ENCODE peak calls at places on chromosome 17, in nine cellular contexts. T, L, K, A, F, G, C, N and R are unnamed samples.
A peak's percentile ranks its signal among the peaks of the same experiment; 100 is the strongest.

GRCh38 chr17:45989759-45990158 is 9.3 kb upstream of the STH start:
- DNase-seq in A (no peak), L (no peak), T (no peak), G (no peak), C (no peak), N (no peak), K (no peak), F (no peak), R (no peak)

GRCh38 chr17:79993390-79994221 is 42.1 kb downstream of the TBC1D16 start:
- DNase-seq in F (no peak), K (no peak), C (peak; percentile 82), A (peak; percentile 16), T (peak; percentile 76), L (no peak), N (peak; percentile 94), G (peak; percentile 93), R (no peak)

GRCh38 chr17:17928422-17929386 is 43.5 kb downstream of the TOM1L2 start:
- DNase-seq in L (no peak), A (no peak), C (no peak), F (no peak), G (no peak), K (no peak), N (no peak), T (no peak), R (no peak)

GRCh38 chr17:37107406-37108083 is 158.8 kb downstream of the AATF start:
- DNase-seq in F (no peak), N (no peak), C (no peak), A (no peak), T (peak; percentile 50), L (no peak), K (no peak), G (peak; percentile 47), R (no peak)

GRCh38 chr17:18182978-18183333 is 672 bp upstream of the ALKBH5 start:
- DNase-seq in C (no peak), A (peak; percentile 40), G (no peak), N (peak; percentile 69), F (peak; percentile 64), T (no peak), L (peak; percentile 47), K (no peak), R (peak; percentile 87)

GRCh38 chr17:29973005-29973404 is 31.6 kb downstream of the EFCAB5 start:
- DNase-seq in A (no peak), F (no peak), G (no peak), L (no peak), T (no peak), N (no peak), C (no peak), K (no peak), R (no peak)

GRCh38 chr17:3978421-3979275 is 14.4 kb upstream of the ATP2A3 start:
- DNase-seq in K (no peak), T (no peak), C (no peak), F (no peak), G (peak; percentile 22), L (no peak), N (no peak), A (no peak), R (no peak)

GRCh38 chr17:142876-143784 is 5.8 kb downstream of the SCGB1C2 start:
- DNase-seq in L (no peak), G (no peak), C (no peak), N (no peak), K (no peak), T (no peak), A (no peak), F (no peak), R (no peak)

GRCh38 chr17:28407974-28408306 is 1.9 kb upstream of the SLC46A1 start:
- DNase-seq in F (no peak), G (no peak), A (no peak), K (no peak), L (no peak), N (no peak), T (no peak), C (no peak), R (no peak)

GRCh38 chr17:68539536-68540469 is 27.6 kb downstream of the PRKAR1A start:
- DNase-seq in L (no peak), F (no peak), K (peak; percentile 20), C (no peak), A (no peak), N (no peak), G (peak; percentile 53), T (peak; percentile 10), R (no peak)

GRCh38 chr17:48127371-48128051 is 19.9 kb downstream of the SNX11 start:
- DNase-seq in K (peak; percentile 66), G (no peak), C (no peak), T (no peak), A (no peak), N (peak; percentile 84), F (no peak), L (no peak), R (peak; percentile 7)

GRCh38 chr17:81576621-81577277 is 24.6 kb upstream of the FAAP100 start:
- DNase-seq in N (peak; percentile 84), A (no peak), K (no peak), F (no peak), G (peak; percentile 87), L (no peak), T (peak; percentile 89), C (no peak), R (no peak)

GRCh38 chr17:76538941-76539340 is 903 bp upstream of the PRCD start:
- DNase-seq in L (no peak), T (no peak), F (no peak), G (no peak), C (no peak), N (no peak), K (no peak), A (no peak), R (no peak)

GRCh38 chr17:44297975-44298374 is 10.4 kb upstream of the RUNDC3A start:
- DNase-seq in A (no peak), N (no peak), L (no peak), C (no peak), G (no peak), F (no peak), K (no peak), T (no peak), R (no peak)

DNA sequence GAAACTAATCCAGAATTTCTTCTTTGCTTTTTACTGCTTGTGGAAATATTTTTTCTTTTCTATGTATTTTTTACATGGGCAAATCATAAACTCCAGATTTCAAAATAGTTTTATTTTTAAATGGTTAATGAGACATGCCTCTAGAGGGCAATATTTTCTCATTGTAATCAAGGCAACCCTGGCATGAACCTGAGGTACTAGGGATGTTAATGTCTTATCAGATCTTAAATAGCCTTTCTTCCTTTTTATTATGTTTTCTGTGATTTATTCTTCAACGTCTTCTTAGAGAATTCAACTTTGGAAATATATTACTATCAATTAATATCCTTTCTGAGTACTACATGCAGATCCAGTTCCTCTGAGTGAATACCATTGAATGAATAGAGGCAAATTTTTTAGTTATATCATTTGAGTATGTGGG is 324.7 kb downstream of the BCAS3 start:
- DNase-seq in C (no peak), F (peak; percentile 8), G (peak; percentile 65), T (peak; percentile 63), A (no peak), K (peak; percentile 30), L (peak; percentile 45), N (no peak), R (no peak)
- TF ChIP-seq CTCF in C (peak; percentile 14), F (peak; percentile 16), G (peak; percentile 37), T (peak; percentile 32), A (peak; percentile 29), K (peak; percentile 19), L (peak; percentile 44), N (peak; percentile 75), R (no peak)

DNA sequence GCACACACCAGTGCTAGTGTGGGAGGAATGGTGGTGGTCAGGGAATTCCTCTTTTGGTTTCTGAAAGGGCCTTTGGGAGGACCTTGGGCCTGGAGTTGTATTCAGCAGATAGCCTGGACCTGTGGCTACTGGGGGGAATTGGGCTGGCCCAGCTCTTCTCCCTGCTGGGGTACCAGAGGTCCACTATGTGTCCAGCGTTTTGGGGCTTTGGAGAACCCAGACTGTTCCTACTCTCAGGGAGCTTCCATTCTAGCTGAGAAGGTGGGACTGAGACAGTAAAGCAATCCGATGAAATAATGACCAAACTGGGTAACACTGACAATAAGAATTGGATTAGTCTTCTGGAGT is 2.4 kb downstream of the EPN3 start:
- DNase-seq in C (no peak), K (no peak), A (no peak), L (no peak), N (no peak), T (no peak), G (no peak), F (no peak), R (no peak)
- TF ChIP-seq CTCF in C (no peak), K (no peak), A (no peak), L (no peak), N (no peak), T (no peak), G (no peak), F (no peak), R (no peak)

GRCh38 chr17:74085434-74085833 is 118.0 kb upstream of the RPL38 start:
- DNase-seq in T (no peak), N (no peak), K (no peak), L (no peak), G (peak; percentile 12), A (no peak), C (no peak), F (peak; percentile 16), R (no peak)
- TF ChIP-seq CTCF in T (peak; percentile 15), N (peak; percentile 53), K (peak; percentile 19), L (no peak), G (peak; percentile 41), A (no peak), C (peak; percentile 10), F (peak; percentile 59), R (no peak)

DNA sequence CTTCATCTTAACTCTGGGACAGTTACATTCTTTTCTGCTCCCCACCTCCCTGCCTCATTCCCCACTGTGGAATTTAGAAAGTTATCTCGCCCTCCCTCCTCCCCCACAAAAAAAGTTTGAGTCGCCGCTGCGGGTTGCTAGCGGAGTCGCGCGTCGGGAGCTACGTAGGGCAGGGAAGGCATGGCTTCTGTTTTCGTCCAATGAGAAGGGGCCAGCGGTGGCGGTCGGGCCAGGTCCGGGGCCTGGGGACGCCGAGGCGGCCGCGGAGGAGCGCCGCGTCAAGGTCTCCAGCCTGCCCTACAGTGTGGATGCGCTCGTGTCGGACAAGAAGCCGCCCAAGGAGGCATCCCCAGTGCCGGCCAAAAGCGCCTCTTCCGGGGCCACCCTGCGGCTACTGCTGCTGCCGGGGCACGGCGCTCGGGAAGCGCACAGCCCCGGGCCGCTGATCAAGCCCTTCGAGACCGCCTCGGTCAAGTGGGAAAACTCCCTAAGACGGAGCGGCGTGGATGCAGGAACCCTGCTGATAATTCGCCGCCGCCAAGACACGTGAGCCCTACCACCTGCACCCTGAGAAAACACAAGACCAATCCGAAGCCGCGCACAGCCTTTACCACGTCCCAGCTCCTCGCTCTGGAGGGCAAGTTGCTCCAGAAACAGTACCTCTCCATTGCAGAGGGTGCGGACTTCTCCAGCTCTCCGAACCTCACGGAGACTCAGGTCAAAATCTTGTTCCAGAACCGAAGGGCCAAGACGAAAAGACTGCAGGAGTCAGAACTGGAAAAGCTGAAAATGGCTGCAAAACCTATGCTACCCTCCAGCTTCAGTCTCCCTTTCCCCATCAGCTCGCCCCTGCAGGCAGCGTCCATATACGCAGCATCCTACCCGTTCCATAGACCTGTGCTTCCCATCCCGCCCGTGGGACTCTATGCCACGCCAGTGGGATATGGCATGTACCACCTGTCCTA is 8.9 kb downstream of the OR4D1 start:
- DNase-seq in T (no peak), L (no peak), K (no peak), F (peak; percentile 18), C (no peak), G (no peak), A (no peak), N (no peak), R (peak; percentile 38)
- TF ChIP-seq CTCF in T (no peak), L (no peak), K (no peak), F (no peak), C (no peak), G (no peak), A (no peak), N (no peak), R (no peak)

GRCh38 chr17:2158011-2158410 is 103.1 kb downstream of the HIC1 start:
- DNase-seq in F (no peak), A (no peak), K (no peak), G (peak; percentile 97), T (peak; percentile 39), L (peak; percentile 84), C (peak; percentile 79), N (no peak), R (no peak)
- TF ChIP-seq CTCF in F (no peak), A (no peak), K (no peak), G (no peak), T (no peak), L (no peak), C (no peak), N (no peak), R (no peak)